ENCODE peak calls at places on chromosome 5, in six cellular contexts. R, V, P, U, L and Z are unnamed samples.

GRCh38 chr5:79464278-79464677 is 49.7 kb downstream of the HOMER1 start:
- DNase-seq in R (no peak), V (no peak), P (no peak), U (no peak), L (no peak), Z (no peak)

GRCh38 chr5:169029661-169030274 is 271.2 kb downstream of the SLIT3 start:
- DNase-seq in R (no peak), V (no peak), P (no peak), U (no peak), L (no peak), Z (no peak)

GRCh38 chr5:181167814-181168488 is 20.6 kb downstream of the OR2V2 start:
- DNase-seq in R (no peak), V (no peak), P (no peak), U (no peak), L (no peak), Z (no peak)

GRCh38 chr5:76715734-76716455 is at the start of gene F2R:
- DNase-seq in R (peak; percentile 62), V (no peak), P (peak; percentile 61), U (no peak), L (peak; percentile 64), Z (peak; percentile 47)

GRCh38 chr5:14908195-14908594 is 36.6 kb upstream of the ANKH start:
- DNase-seq in R (no peak), V (no peak), P (no peak), U (no peak), L (no peak), Z (no peak)

GRCh38 chr5:171495122-171495700 is 75.8 kb downstream of the FGF18 start:
- DNase-seq in R (no peak), V (no peak), P (no peak), U (peak; percentile 28), L (no peak), Z (no peak)

GRCh38 chr5:177386542-177386941 is 2.3 kb downstream of the SLC34A1 start:
- DNase-seq in R (no peak), V (no peak), P (no peak), U (no peak), L (no peak), Z (no peak)

GRCh38 chr5:132012385-132013005 is 1.0 kb upstream of the ACSL6 start:
- DNase-seq in R (peak; percentile 7), V (no peak), P (peak; percentile 51), U (no peak), L (peak; percentile 69), Z (no peak)

GRCh38 chr5:27124590-27124989 is 86.2 kb upstream of the CDH9 start:
- DNase-seq in R (no peak), V (no peak), P (no peak), U (no peak), L (no peak), Z (no peak)

GRCh38 chr5:158174918-158175663 is 316.1 kb upstream of the CLINT1 start:
- DNase-seq in R (peak; percentile 77), V (peak; percentile 16), P (peak; percentile 53), U (peak; percentile 24), L (peak; percentile 76), Z (peak; percentile 62)

GRCh38 chr5:177309351-177310191 is 2.1 kb downstream of the MXD3 start:
- DNase-seq in R (peak; percentile 80), V (peak; percentile 61), P (peak; percentile 80), U (peak; percentile 81), L (peak; percentile 82), Z (peak; percentile 75)

GRCh38 chr5:15383469-15383868 is 116.5 kb upstream of the FBXL7 start:
- DNase-seq in R (no peak), V (no peak), P (no peak), U (no peak), L (no peak), Z (no peak)

GRCh38 chr5:59845733-59846132 is 47.8 kb downstream of the PDE4D start:
- DNase-seq in R (no peak), V (no peak), P (no peak), U (no peak), L (no peak), Z (no peak)

GRCh38 chr5:160083012-160083436 is 36.2 kb downstream of the PWWP2A start:
- DNase-seq in R (no peak), V (no peak), P (no peak), U (no peak), L (no peak), Z (no peak)

GRCh38 chr5:8807636-8808035 is 738.2 kb downstream of the SEMA5A start:
- DNase-seq in R (no peak), V (no peak), P (no peak), U (no peak), L (no peak), Z (no peak)

GRCh38 chr5:80326468-80326867 is 6.7 kb downstream of the SPZ1 start:
- DNase-seq in R (no peak), V (no peak), P (no peak), U (no peak), L (no peak), Z (no peak)

GRCh38 chr5:37370550-37370863 is 399 bp downstream of the NUP155 start:
- DNase-seq in R (no peak), V (no peak), P (no peak), U (no peak), L (no peak), Z (no peak)

GRCh38 chr5:76688836-76689235 is 27.1 kb upstream of the F2R start:
- DNase-seq in R (no peak), V (no peak), P (no peak), U (no peak), L (no peak), Z (no peak)

GRCh38 chr5:43699910-43700309 is 96.9 kb downstream of the NNT start:
- DNase-seq in R (no peak), V (no peak), P (no peak), U (no peak), L (no peak), Z (no peak)

GRCh38 chr5:176985516-176985915 is 21.1 kb downstream of the UIMC1 start:
- DNase-seq in R (no peak), V (peak; percentile 38), P (no peak), U (no peak), L (no peak), Z (no peak)

DNA sequence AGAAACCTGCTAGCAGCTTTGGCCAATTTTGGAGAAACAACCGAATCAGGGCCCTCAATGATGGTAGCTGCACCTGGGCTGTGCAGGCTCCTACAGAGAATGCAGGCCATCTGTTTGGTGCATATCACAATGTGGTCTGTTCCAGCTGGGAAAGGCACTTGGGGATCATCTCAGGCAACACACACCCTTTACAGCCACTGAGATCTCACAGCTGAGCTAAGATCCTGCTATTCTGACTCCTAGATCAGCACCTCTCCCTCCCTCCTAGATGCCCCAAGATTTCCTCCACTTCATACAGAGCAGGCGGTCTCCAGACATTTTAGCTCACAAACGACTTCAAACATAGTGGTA is 100.7 kb downstream of the SH3TC2 start:
- DNase-seq in R (no peak), V (no peak), P (no peak), U (no peak), L (no peak), Z (no peak)
- H3K27ac ChIP-seq in R (no peak overlapping the region), V (no peak overlapping the region), P (no peak overlapping the region), U (no peak overlapping the region), L (no peak overlapping the region), Z (no peak overlapping the region)

DNA sequence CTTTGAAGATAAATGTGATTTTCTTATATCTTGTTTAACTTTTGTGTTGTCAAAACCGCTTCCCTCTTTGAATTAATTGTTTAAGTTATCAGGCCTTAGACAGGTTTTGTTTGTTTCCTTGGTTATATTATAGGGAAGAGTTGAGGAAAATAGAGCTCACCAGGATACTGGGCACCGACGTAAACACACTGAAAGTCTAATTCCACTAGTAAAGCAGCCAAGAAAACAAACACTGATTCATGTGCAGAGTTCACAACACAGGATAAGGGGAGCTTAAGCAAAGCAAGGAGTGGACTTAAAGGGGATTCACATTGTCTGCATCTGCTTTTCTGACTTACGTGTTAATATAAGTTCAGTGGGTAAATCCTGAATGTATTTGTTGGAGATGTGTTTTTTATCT is 139.1 kb upstream of the CDH6 start:
- DNase-seq in R (no peak), V (no peak), P (no peak), U (no peak), L (no peak), Z (no peak)
- H3K27ac ChIP-seq in R (no peak overlapping the region), V (no peak overlapping the region), P (no peak overlapping the region), U (no peak overlapping the region), L (no peak overlapping the region), Z (no peak overlapping the region)

DNA sequence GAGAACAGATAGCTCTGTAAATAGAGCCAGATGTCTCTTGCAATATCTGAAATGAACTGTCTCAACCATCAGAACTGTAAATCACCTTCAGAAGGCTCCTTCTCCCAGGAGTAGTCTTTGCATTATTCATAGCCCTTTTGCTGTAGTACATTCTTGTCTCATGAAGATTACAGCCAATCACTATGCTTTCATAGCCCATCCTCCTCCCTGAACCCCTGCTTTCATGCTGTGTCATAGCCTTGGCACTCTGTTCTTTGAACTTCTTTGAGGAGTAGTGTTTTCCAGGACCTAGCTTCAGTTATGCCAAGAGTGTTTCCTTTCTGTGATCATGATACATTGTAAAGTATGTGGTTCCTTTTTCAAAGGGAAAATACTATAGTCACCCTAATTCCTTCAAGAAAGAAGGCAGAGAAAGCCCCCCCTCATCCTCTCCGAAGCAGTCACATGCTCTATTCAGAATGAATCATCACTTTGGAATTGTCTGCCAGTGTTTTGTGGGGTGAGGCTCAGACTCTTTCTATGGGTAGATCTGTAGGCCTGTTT is 61.1 kb downstream of the GRIA1 start:
- DNase-seq in R (no peak), V (no peak), P (no peak), U (peak; percentile 48), L (no peak), Z (no peak)
- H3K27ac ChIP-seq in R (peak overlapping the region; percentile 9), V (no peak overlapping the region), P (no peak overlapping the region), U (peak overlapping the region; percentile 54), L (no peak overlapping the region), Z (peak overlapping the region; percentile 50)

DNA sequence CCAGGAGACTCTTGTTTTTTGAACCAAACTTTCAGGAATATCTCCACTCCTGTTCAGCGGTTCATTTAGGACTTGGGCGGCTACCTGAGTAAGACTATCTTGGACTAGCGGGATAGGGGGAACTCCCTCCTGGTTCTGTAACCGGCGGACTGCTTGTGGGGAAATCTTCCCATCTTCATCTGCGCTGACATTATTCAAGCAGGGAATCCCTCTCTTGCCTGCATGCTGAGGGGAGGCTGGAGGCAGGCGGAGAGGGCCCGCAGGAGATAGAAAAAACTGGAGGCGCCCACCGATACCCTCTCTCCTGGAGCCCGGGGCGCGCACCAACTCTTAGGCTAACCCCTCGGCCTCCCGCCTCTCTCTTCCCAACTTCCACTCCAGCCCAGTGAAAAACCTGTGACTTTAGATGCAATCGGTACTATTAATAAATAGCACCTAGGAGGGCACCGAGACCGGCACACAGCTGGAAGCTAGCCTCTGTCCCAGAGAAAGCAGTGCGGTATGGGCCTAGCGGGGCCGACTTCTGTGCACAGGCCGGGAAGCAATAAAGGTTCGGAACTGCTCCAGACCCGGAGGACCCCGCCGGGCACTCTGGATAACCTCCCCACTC is 1.7 kb downstream of the EFNA5 start:
- DNase-seq in R (peak; percentile 10), V (no peak), P (no peak), U (no peak), L (peak; percentile 51), Z (no peak)
- H3K27ac ChIP-seq in R (peak overlapping the region; percentile 90), V (no peak overlapping the region), P (peak overlapping the region; percentile 67), U (no peak overlapping the region), L (no peak overlapping the region), Z (peak overlapping the region; percentile 23)

DNA sequence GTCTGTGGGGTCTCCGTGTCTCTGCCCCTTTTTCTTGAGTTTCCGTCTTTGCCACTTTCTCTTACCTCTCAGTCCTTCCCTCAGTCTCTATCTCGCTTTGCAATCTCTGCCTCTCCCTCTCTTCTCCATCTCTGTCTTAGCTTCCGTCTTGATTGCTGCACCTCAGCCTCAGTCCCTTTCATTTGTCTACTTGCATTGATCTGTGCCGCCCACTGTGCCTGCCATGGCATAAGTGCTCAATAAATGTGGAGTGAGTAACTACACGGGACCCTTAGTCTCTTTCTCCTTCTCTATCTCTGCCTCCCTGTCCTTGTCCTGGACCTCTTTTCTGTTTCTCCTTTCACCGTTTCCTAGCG is 6.6 kb downstream of the PCDHGC5 start:
- DNase-seq in R (no peak), V (no peak), P (no peak), U (no peak), L (no peak), Z (no peak)
- H3K27ac ChIP-seq in R (no peak overlapping the region), V (no peak overlapping the region), P (peak overlapping the region; percentile 52), U (no peak overlapping the region), L (no peak overlapping the region), Z (no peak overlapping the region)